ENCODE peak calls at places on chromosomes 6 and 20, in four cellular contexts. F is OCI-LY7, Z is GM23248, V is H9. R is an unnamed sample.
A peak's percentile ranks its signal among the peaks of the same experiment; 100 is the strongest.

GRCh38 chr6:226516-227073 is 65.7 kb upstream of the DUSP22 start:
- DNase-seq in V (no peak), Z (no peak), F (no peak), R (no peak)

GRCh38 chr6:163334264-163334663 is 80.3 kb upstream of the QKI start:
- DNase-seq in Z (no peak), V (no peak), F (no peak), R (no peak)

GRCh38 chr6:158021376-158021775 is 39.7 kb downstream of the SYNJ2 start:
- DNase-seq in F (no peak), Z (no peak), V (no peak), R (no peak)

GRCh38 chr6:28134716-28135115 is 7.0 kb upstream of the ZKSCAN8 start:
- DNase-seq in Z (no peak), V (no peak), F (no peak), R (no peak)

GRCh38 chr6:146864300-146864699 is 265.5 kb downstream of the ADGB start:
- DNase-seq in F (no peak), Z (no peak), V (no peak), R (no peak)

GRCh38 chr6:11143394-11144371 is 32.2 kb upstream of the ERVFRD-1 start:
- DNase-seq in Z (peak; percentile 96), F (no peak), V (no peak), R (no peak)

GRCh38 chr20:48600470-48600945 is 227.3 kb downstream of the PREX1 start:
- DNase-seq in F (peak; percentile 86), Z (no peak), V (no peak), R (no peak)

GRCh38 chr6:53483423-53484353 is 61.2 kb downstream of the GCLC start:
- DNase-seq in Z (peak; percentile 38), F (peak; percentile 7), V (no peak), R (no peak)

GRCh38 chr6:2839195-2839981 is 2.3 kb downstream of the SERPINB1 start:
- DNase-seq in V (no peak), F (no peak), Z (peak; percentile 61), R (no peak)

GRCh38 chr20:57659789-57660509 is 39.7 kb upstream of the ZBP1 start:
- DNase-seq in V (no peak), Z (no peak), F (no peak), R (no peak)

GRCh38 chr20:18363708-18364107 is 75.4 kb downstream of the ZNF133 start:
- DNase-seq in Z (no peak), F (no peak), V (no peak), R (no peak)

GRCh38 chr20:32210206-32210605 is 2.5 kb downstream of the POFUT1 start:
- DNase-seq in F (no peak), Z (peak; percentile 41), V (no peak), R (no peak)

GRCh38 chr6:3260772-3261517 is 2.2 kb downstream of the PSMG4 start:
- DNase-seq in V (no peak), F (no peak), Z (peak; percentile 24), R (no peak)

GRCh38 chr20:62924567-62925419 is 1.5 kb downstream of the DIDO1 start:
- DNase-seq in F (no peak), V (no peak), Z (peak; percentile 77), R (no peak)

GRCh38 chr6:7725412-7725811 is 487 bp upstream of the BMP6 start:
- DNase-seq in Z (peak; percentile 38), V (no peak), F (no peak), R (no peak)

DNA sequence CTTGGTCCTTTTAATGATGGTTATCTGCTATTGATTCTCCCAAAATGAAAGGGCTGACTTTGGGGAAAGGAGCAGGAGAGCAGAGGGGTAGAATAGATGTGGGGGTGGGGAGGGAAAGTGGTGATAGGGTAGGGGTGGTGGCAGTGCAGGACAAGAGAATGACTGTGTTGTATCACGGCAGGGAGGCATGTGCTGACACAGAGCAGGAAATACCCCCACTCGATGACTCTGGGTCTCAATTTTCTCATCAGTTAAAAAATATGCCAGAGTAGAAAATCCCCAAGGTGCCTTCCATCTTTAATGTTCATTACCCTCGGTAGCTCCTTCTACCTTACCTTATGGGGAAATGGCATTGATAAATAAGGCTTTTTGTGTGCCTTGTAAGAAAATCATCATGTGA is 79.0 kb upstream of the ATXN1 start:
- DNase-seq in F (no peak), V (no peak), Z (no peak), R (no peak)
- H2AFZ ChIP-seq in F (no peak overlapping the region), V (no peak overlapping the region), Z (no peak overlapping the region), R (peak overlapping the region; percentile 50)

DNA sequence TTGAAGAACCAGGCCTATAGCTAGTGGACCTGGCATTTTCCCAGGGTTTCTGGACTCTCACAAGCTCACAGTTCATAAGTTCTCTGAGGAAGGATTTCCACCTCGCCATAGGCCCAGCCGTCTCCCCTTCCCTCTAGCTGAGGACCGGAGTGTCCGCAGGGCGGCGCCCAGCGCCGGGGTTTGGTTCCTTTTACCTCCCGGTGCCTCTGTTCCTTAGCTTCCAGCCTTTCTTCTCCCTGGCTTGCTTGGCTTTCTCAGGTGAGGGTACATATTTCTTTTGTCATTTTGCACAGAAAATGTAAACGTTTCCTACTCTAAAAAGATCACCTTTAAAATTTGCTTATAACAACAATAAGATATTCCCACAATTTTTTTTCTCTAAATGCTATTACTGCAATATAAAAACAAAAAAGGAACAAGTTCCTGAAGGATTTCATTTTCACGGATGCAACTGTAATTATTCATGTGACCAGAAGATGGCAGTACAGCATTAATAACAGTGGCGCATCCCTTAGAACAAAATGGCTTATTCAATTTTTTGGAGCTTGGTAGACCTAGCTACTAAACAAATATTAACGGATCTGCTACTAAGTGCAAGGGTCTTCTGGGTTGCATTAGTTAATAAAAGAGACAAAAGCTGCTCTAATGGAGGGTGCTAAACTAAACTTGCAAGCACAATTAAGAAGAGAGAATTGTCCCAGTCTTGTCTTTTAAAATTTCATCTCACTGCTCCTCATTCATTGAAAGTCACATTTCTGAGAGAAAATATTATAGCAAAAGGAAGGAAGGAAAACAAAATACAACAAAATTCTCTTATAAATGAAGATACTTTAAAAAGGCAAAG is 172.9 kb downstream of the ADGRG6 start:
- DNase-seq in Z (peak; percentile 65), F (peak; percentile 47), V (peak; percentile 82), R (peak; percentile 64)
- H2AFZ ChIP-seq in Z (peak overlapping the region; percentile 72), F (no peak overlapping the region), V (peak overlapping the region; percentile 66), R (peak overlapping the region; percentile 74)

DNA sequence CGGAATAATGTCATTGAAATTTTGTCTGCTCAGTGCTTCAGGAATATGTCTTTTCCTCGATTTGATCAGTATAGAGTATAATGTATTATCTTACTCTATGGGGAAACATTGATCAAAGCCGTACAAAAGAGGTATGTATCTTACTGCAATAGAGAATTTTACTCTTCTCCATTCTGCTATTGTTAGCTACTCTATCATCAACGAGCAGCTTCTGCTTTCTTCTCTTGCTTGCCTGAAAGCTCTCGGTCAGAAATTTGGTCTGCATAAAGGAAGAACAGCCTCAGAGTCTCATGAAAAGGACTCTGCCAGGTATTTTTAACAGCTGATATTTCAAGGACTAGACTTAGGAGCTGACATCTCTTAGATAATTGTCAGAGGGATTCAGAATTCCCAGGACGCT is 545.8 kb upstream of the ARID1B start:
- DNase-seq in Z (no peak), V (no peak), F (no peak), R (no peak)
- H2AFZ ChIP-seq in Z (no peak overlapping the region), V (no peak overlapping the region), F (no peak overlapping the region), R (no peak overlapping the region)

GRCh38 chr6:4359108-4359710 is 223.8 kb upstream of the ECI2 start:
- DNase-seq in F (no peak), V (no peak), Z (peak; percentile 53), R (no peak)
- H2AFZ ChIP-seq in F (no peak overlapping the region), V (no peak overlapping the region), Z (peak overlapping the region; percentile 60), R (peak overlapping the region; percentile 73)

DNA sequence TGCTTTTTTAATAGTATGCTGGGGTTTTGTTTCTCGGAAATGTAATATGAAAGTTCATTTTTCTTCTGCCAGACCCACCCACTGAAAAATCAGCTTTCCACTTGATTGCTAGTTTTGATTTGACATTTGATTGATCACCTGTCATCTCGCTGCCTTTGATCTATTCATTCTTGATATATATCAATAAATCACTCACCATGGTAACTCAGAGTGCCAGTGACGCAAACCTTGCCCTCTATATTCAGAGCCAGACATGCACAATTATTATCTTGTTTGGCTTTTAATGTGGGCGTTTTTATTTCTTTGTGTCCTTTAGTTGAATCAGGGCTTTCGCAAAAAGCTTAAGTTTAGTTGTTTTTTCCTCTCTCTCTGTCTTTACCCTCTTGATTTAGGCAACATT is 2.0 kb downstream of the TSHZ2 start:
- DNase-seq in V (no peak), Z (peak; percentile 70), F (no peak), R (no peak)
- H2AFZ ChIP-seq in V (no peak overlapping the region), Z (peak overlapping the region; percentile 89), F (peak overlapping the region; percentile 32), R (no peak overlapping the region)

R was measured in neuronal stem cell.